ENCODE peak calls at places on chromosomes 7 and 10, in five cellular contexts. V is stomach; X is mammary epithelial cell; T is CD8-positive, alpha-beta memory T cell; Y is CD4-positive, CD25-positive, alpha-beta regulatory T cell. J is an unnamed sample. For H3K27me3, the result is how much of the 10 kb centered on the place peaks cover.

GRCh38 chr10:126014309-126014708 is 117.9 kb downstream of the FANK1 start:
- DNase-seq in V (no peak), X (peak), T (no peak), Y (no peak), J (peak)

GRCh38 chr7:121610243-121610642 is 214.1 kb upstream of the FAM3C start:
- DNase-seq in V (peak), X (no peak), T (no peak), Y (no peak), J (no peak)

GRCh38 chr7:39085590-39086049 is 107.9 kb downstream of the POU6F2 start:
- DNase-seq in V (no peak), X (peak), T (no peak), Y (no peak), J (peak)

GRCh38 chr10:123502983-123503382 is 163.2 kb upstream of the GPR26 start:
- DNase-seq in V (no peak), X (no peak), T (no peak), Y (no peak), J (no peak)

GRCh38 chr7:64558323-64558705 is 4.6 kb downstream of the ZNF680 start:
- DNase-seq in V (no peak), X (no peak), T (no peak), Y (no peak), J (no peak)

GRCh38 chr7:54674891-54675290 is 84.1 kb downstream of the SEC61G start:
- DNase-seq in V (no peak), X (no peak), T (no peak), Y (no peak), J (no peak)

GRCh38 chr10:4691301-4691700 is 134.7 kb upstream of the AKR1E2 start:
- DNase-seq in V (no peak), X (no peak), T (no peak), Y (no peak), J (no peak)

GRCh38 chr7:143380264-143380645 is 890 bp upstream of the ZYX start:
- DNase-seq in V (peak), X (peak), T (peak), Y (peak), J (peak)

GRCh38 chr7:155769701-155770100 is 42.6 kb downstream of the SHH start:
- DNase-seq in V (no peak), X (no peak), T (no peak), Y (no peak), J (peak)

GRCh38 chr10:70296406-70296899 is 12.6 kb upstream of the NPFFR1 start:
- DNase-seq in V (peak), X (peak), T (no peak), Y (no peak), J (peak)

GRCh38 chr10:108443636-108444035 is 1279.1 kb upstream of the SORCS1 start:
- DNase-seq in V (no peak), X (no peak), T (no peak), Y (no peak), J (no peak)

GRCh38 chr10:58755688-58756087 is 243.0 kb downstream of the BICC1 start:
- DNase-seq in V (no peak), X (peak), T (no peak), Y (no peak), J (peak)

GRCh38 chr7:98137826-98138151 is 31.1 kb downstream of the LMTK2 start:
- DNase-seq in V (no peak), X (no peak), T (no peak), Y (no peak), J (no peak)

GRCh38 chr10:114908896-114909295 is 29.1 kb upstream of the TRUB1 start:
- DNase-seq in V (no peak), X (no peak), T (no peak), Y (no peak), J (no peak)

GRCh38 chr10:100006241-100006886 is 3.4 kb downstream of the DNMBP start:
- DNase-seq in V (no peak), X (peak), T (no peak), Y (no peak), J (peak)

GRCh38 chr7:131895541-131896173 is 339.2 kb upstream of the PODXL start:
- DNase-seq in V (no peak), X (peak), T (no peak), Y (no peak), J (peak)

GRCh38 chr7:29199776-29200175 is 5.2 kb downstream of the CHN2 start:
- DNase-seq in V (no peak), X (no peak), T (no peak), Y (no peak), J (no peak)

GRCh38 chr10:15884447-15884846 is 24.1 kb upstream of the MINDY3 start:
- DNase-seq in V (no peak), X (no peak), T (no peak), Y (no peak), J (no peak)

GRCh38 chr7:114718861-114719260 is 203.0 kb upstream of the MDFIC start:
- DNase-seq in V (no peak), X (no peak), T (no peak), Y (no peak), J (no peak)

GRCh38 chr10:102418612-102419560 is at the start of gene PSD:
- DNase-seq in V (no peak), X (no peak), T (no peak), Y (no peak), J (no peak)

GRCh38 chr10:131279516-131279915 is 32.0 kb downstream of the TCERG1L start:
- DNase-seq in V (no peak), X (no peak), T (no peak), Y (no peak), J (no peak)

GRCh38 chr7:74217455-74218342 is 7.9 kb downstream of the LAT2 start:
- DNase-seq in V (no peak), X (no peak), T (no peak), Y (no peak), J (no peak)

GRCh38 chr7:18590744-18591340 is 95.3 kb downstream of the HDAC9 start:
- DNase-seq in V (no peak), X (peak), T (no peak), Y (peak), J (no peak)

GRCh38 chr7:66301737-66302136 is 96.6 kb downstream of the TPST1 start:
- DNase-seq in V (no peak), X (no peak), T (no peak), Y (no peak), J (no peak)

GRCh38 chr10:77279207-77279606 is 358.4 kb downstream of the KCNMA1 start:
- DNase-seq in V (no peak), X (peak), T (peak), Y (no peak), J (no peak)

GRCh38 chr10:119575506-119575905 is 21.3 kb downstream of the TIAL1 start:
- DNase-seq in V (no peak), X (peak), T (peak), Y (peak), J (peak)

GRCh38 chr10:4028027-4028471 is 243.0 kb upstream of the KLF6 start:
- DNase-seq in V (no peak), X (peak), T (no peak), Y (no peak), J (no peak)

GRCh38 chr10:112953075-112953501 is 3.0 kb downstream of the TCF7L2 start:
- DNase-seq in V (no peak), X (no peak), T (no peak), Y (no peak), J (no peak)

GRCh38 chr7:132546366-132547145 is 29.7 kb downstream of the PLXNA4 start:
- DNase-seq in V (no peak), X (no peak), T (no peak), Y (no peak), J (no peak)

GRCh38 chr7:73739387-73739767 is 775 bp upstream of the ABHD11 start:
- DNase-seq in V (no peak), X (no peak), T (no peak), Y (no peak), J (no peak)

GRCh38 chr7:4803397-4804241 is 28.2 kb downstream of the AP5Z1 start:
- DNase-seq in V (no peak), X (no peak), T (no peak), Y (no peak), J (no peak)

GRCh38 chr10:132335189-132336063 is 3.4 kb downstream of the LRRC27 start:
- DNase-seq in V (no peak), X (no peak), T (peak), Y (no peak), J (no peak)

GRCh38 chr7:129950191-129950940 is 2.4 kb downstream of the UBE2H start:
- DNase-seq in V (no peak), X (peak), T (peak), Y (peak), J (peak)

GRCh38 chr7:99310004-99310403 is 15.7 kb upstream of the ARPC1A start:
- DNase-seq in V (no peak), X (no peak), T (no peak), Y (no peak), J (no peak)

GRCh38 chr7:17732083-17732482 is 208.2 kb downstream of the SNX13 start:
- DNase-seq in V (no peak), X (no peak), T (no peak), Y (no peak), J (no peak)

GRCh38 chr7:50399635-50400034 is 50.5 kb downstream of the FIGNL1 start:
- DNase-seq in V (no peak), X (no peak), T (no peak), Y (no peak), J (no peak)
- H3K27me3 ChIP-seq in V (under half), X (under half), T (under half), Y (under half), J (under half)

DNA sequence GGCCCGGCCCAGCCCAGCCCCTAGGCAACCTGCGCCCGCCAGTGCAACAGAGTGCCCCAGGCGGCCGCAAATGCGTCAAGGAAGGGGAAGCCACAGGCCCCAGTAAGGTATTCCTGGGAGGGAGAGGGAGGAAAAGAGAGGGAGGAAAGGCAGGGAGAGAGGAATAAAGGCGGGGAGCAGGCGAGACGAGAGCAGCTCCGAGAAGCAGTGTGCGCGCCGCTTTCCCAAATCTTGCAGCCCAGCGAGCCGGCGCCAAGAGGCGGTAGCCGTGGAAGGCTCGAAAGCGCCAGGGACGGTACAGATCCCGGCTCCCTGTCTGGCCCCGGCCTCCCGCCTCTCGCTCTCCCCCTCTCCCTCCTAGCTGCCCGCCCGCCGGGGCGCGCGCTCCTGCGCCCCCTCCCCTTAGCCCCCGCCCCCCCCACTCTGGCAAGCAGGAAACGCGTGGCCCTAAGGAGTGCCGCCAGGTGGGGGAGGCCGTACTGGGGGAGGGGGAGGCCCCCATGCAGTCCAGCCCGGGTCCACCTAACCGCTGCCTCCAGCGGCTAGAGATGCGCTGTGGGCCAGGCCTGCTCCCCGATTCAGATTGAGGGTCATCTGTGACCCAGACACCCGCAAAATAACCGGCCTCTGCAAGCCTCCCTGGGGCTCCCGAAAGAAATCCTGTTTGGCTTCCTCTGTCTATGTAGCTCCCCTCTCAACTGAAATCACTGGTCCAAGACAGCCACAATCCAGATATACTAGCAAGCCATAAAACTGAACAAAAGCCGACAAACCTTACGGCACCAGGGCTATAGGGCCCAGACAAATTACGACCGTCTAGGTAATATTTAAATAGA is 4.2 kb downstream of the HOXA10 start:
- DNase-seq in V (no peak), X (no peak), T (no peak), Y (no peak), J (no peak)
- H3K27me3 ChIP-seq in V (half or more), X (under half), T (half or more), Y (under half), J (half or more)

DNA sequence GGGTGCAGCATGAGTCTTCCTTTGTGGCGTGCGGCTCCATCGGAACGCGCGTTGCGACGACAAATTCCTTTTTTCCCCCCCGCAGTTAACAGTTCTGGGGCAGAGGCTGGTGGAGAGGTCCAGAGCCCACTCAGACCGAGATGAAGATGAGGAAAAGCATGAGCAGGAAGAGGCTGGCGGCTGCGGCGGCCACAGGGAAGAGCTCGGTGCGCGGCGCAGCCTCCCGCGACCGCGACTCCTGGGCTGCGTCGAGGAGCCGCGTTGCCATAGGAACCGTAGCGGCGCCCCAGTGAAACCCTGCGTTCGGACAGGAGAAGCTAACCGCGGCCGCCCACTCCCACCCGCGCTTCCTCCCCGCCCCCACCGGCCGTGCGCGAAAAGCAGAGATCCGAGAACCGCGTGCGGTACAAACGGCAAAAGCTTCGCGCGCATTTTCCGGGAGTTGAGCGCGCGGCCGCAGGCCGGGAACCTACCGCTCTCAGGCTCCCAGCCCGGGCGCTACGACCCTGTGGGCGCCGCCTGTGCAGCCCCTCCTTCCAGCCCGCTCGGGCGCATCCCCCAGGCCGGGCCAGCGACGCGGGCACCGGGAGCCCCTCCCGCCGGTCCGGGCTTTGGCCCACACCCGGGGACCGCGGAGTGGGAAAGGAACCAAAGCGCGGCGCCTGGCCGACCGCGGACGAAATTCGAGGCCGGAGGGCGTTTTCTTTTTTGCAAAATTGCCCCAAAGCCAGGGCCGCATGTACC is 130.7 kb downstream of the SPAG6 start:
- DNase-seq in V (no peak), X (no peak), T (peak), Y (no peak), J (no peak)
- H3K27me3 ChIP-seq in V (under half), X (under half), T (under half), Y (under half), J (under half)

GRCh38 chr10:21285207-21285606 is 240.3 kb downstream of the SKIDA1 start:
- DNase-seq in V (no peak), X (no peak), T (no peak), Y (no peak), J (no peak)
- H3K27me3 ChIP-seq in V (under half), X (under half), T (under half), Y (under half), J (under half)

GRCh38 chr7:107233174-107233573 is 64.4 kb downstream of the HBP1 start:
- DNase-seq in V (no peak), X (peak), T (no peak), Y (no peak), J (no peak)
- H3K27me3 ChIP-seq in V (under half), X (under half), T (under half), Y (under half), J (under half)

DNA sequence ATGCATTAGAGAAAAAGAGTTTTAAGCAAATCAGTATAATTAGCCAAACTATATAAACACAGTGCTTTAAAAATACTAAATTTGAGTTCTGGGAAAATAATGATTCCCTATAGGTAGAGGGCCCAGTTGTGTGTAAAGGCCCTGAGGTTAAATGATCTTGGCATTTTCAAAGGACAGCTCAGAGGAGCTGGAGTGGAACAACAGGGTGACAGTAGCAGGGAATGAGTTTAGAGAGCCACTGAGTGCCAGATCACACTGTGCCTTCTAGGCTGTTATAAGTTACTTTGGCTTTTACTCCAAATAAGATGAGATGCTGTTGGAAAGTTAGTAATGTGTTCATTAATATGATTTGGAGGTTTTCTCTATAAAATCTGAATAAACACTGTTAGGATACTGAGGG is 34.6 kb downstream of the VWDE start:
- DNase-seq in V (no peak), X (no peak), T (no peak), Y (no peak), J (no peak)
- H3K27me3 ChIP-seq in V (under half), X (under half), T (under half), Y (under half), J (under half)

GRCh38 chr10:61500460-61500859 is 47.3 kb upstream of the TMEM26 start:
- DNase-seq in V (no peak), X (no peak), T (no peak), Y (no peak), J (no peak)

DNA sequence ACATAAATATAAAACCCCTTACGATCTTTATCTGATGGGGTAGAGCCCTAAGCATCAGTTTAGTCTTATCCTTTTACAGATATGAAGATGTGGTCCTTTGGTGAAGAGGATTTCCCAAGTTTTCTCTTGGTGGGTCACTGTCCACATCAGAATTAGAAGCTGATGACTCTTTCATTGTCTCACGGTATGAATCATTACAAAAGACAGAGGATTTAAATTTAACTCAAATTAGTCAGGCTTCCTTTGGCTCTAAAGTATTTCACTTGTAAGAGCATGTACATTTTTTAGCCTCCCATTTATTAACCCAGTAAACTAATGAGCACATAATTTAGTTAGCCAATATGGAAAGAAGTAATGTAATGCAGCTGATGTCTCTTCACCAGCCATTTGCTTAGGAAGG is 49.9 kb upstream of the TMEM26 start:
- DNase-seq in V (no peak), X (peak), T (no peak), Y (no peak), J (peak)
- H3K27me3 ChIP-seq in V (under half), X (under half), T (under half), Y (under half), J (under half)

J was measured in brain microvascular endothelial cell.